ENCODE peak calls at places on chromosomes 13 and 19, in seven cellular contexts. K is neuronal stem cell, P is IMR-90, T is H9, Z is mesenchymal stem cell, A is H1, Q is trophoblast cell. U is an unnamed sample.
A peak's percentile ranks its signal among the peaks of the same experiment; 100 is the strongest.

GRCh38 chr19:43641333-43641732 is 1.7 kb upstream of the CADM4 start:
- DNase-seq in Z (no peak), P (no peak), A (no peak), K (no peak), T (no peak), Q (no peak), U (peak; percentile 44)

GRCh38 chr13:40539954-40540706 is 126.3 kb downstream of the FOXO1 start:
- DNase-seq in K (peak; percentile 29), T (peak; percentile 49), A (no peak), P (peak; percentile 52), Q (peak; percentile 34), Z (peak; percentile 72), U (peak; percentile 91)

GRCh38 chr19:16259385-16260159 is 61.9 kb downstream of the AP1M1 start:
- DNase-seq in Q (no peak), A (no peak), T (no peak), P (no peak), Z (no peak), K (no peak), U (no peak)

GRCh38 chr13:36866232-36866631 is 47.2 kb downstream of the RFXAP start:
- DNase-seq in K (no peak), Q (no peak), Z (no peak), T (no peak), P (no peak), A (no peak), U (no peak)

GRCh38 chr19:3766520-3766919 is 4.0 kb downstream of the MRPL54 start:
- DNase-seq in Q (no peak), K (no peak), Z (no peak), P (no peak), A (no peak), T (no peak), U (no peak)

GRCh38 chr13:105196052-105196451 is 1339.4 kb downstream of the EFNB2 start:
- DNase-seq in T (peak; percentile 66), A (no peak), P (peak; percentile 58), Z (peak; percentile 94), Q (peak; percentile 91), K (no peak), U (peak; percentile 94)

GRCh38 chr13:32829676-32830091 is 186.5 kb upstream of the KL start:
- DNase-seq in P (peak; percentile 77), K (no peak), A (no peak), T (peak; percentile 53), Q (peak; percentile 88), Z (peak; percentile 67), U (peak; percentile 88)

GRCh38 chr13:27830010-27830409 is 37.7 kb downstream of the GSX1 start:
- DNase-seq in A (peak; percentile 91), Z (peak; percentile 35), Q (peak; percentile 30), K (peak; percentile 67), P (no peak), T (peak; percentile 81), U (peak; percentile 57)

GRCh38 chr19:45876411-45877197 is 9.3 kb downstream of the IRF2BP1 start:
- DNase-seq in K (no peak), Z (peak; percentile 70), A (peak; percentile 74), Q (no peak), T (peak; percentile 60), P (peak; percentile 16), U (peak; percentile 67)

GRCh38 chr19:7635670-7636069 is 1.2 kb upstream of the STXBP2 start:
- DNase-seq in A (no peak), Z (no peak), P (no peak), K (no peak), T (no peak), Q (no peak), U (no peak)

GRCh38 chr13:98239156-98240076 is 62.3 kb upstream of the RNF113B start:
- DNase-seq in A (peak; percentile 56), T (peak; percentile 65), P (no peak), Q (no peak), K (no peak), Z (no peak), U (no peak)

GRCh38 chr19:49011194-49011593 is 5.7 kb downstream of the LHB start:
- DNase-seq in Q (no peak), P (no peak), K (no peak), A (no peak), T (no peak), Z (no peak), U (no peak)

GRCh38 chr19:49016067-49016839 is 638 bp downstream of the LHB start:
- DNase-seq in A (no peak), K (no peak), T (no peak), P (no peak), Q (no peak), Z (no peak), U (no peak)

GRCh38 chr19:49017041-49017665 is at the start of gene LHB:
- DNase-seq in P (no peak), A (no peak), Q (no peak), K (no peak), T (peak; percentile 61), Z (no peak), U (no peak)

GRCh38 chr19:49014870-49015255 is 2.0 kb downstream of the LHB start:
- DNase-seq in Q (no peak), K (no peak), T (no peak), Z (no peak), A (no peak), P (no peak), U (no peak)

GRCh38 chr19:49014123-49014869 is 2.6 kb downstream of the LHB start:
- DNase-seq in K (no peak), Q (peak; percentile 75), T (no peak), A (no peak), Z (peak; percentile 44), P (peak; percentile 40), U (no peak)
- H3K23ac ChIP-seq in K (peak overlapping the region; percentile 55), Q (no peak overlapping the region), T (no peak overlapping the region), A (no peak overlapping the region), Z (no peak overlapping the region), P (no peak overlapping the region), U (no peak overlapping the region)

GRCh38 chr19:47157455-47158321 is 27.1 kb downstream of the SAE1 start:
- DNase-seq in P (peak; percentile 72), T (peak; percentile 85), Q (peak; percentile 83), A (peak; percentile 67), Z (peak; percentile 47), K (peak; percentile 73), U (peak; percentile 97)

GRCh38 chr19:47152632-47153031 is 22.0 kb downstream of the SAE1 start:
- DNase-seq in Q (peak; percentile 68), K (no peak), Z (no peak), T (no peak), A (no peak), P (peak; percentile 47), U (no peak)

GRCh38 chr19:47156861-47157454 is 26.3 kb downstream of the SAE1 start:
- DNase-seq in Z (peak; percentile 81), A (no peak), Q (no peak), T (no peak), K (no peak), P (no peak), U (no peak)

GRCh38 chr19:47153266-47153665 is 22.6 kb downstream of the SAE1 start:
- DNase-seq in K (no peak), T (no peak), A (no peak), Z (no peak), P (no peak), Q (no peak), U (no peak)

DNA sequence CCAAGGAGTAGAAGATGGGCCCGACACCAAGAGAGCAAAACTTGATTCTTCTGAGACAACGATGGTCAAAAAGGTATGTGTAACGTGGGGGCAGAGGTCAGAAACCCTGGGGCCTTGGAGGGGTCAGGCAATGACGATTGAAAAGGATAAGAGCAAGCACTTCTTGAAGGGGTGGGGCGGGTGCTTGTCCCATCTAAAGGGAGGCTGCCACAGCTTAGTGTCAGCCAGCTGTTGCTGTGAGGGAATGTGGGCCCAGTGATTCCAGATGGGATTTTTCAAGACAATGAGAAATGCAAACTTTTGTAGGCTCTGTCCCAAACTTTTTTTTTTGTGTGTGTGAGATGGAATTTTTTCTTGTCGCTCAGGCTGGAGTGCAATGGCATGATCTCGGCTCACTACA is 24.5 kb downstream of the SAE1 start:
- DNase-seq in P (no peak), Z (no peak), A (no peak), T (no peak), K (no peak), Q (no peak), U (no peak)
- H2BK5ac ChIP-seq in P (peak overlapping the region; percentile 4), Z (no peak overlapping the region), A (peak overlapping the region; percentile 46), T (no peak overlapping the region), K (no peak overlapping the region), Q (no peak overlapping the region), U (no peak overlapping the region)

DNA sequence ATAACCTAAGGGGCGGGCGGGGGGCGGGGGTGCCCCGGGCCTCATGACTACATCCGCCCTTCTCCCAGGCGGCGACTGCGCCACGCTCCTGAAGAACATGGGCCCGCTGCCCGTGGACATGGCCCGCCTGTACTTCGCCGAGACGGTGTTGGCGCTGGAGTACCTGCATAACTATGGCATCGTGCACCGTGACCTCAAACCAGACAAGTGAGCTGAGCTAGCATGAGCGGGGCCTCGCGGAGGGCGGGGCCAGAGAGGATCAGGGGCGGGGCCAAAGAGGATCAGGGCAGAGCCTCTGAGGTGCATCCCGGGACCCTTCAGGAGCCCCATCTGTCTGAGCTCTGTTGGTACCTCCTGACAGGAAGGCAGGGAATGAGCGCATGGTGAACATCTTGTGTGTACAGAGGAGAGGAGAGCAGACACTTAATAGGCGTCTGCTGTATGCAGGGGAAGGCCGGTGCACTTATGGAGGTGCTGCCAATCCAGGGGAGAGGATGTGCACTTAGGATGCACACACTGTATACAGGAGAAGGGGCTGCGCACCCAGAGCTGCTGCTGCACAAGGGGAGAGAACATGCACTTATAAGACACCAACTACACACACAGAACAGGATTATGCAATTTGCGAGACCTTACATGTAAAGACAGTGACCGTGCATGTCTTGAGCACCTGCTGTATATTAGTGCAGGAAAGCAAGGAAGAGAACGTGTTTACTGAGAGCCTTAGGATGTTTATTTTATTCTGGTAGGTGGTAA is 20.9 kb upstream of the PIK3R2 start:
- DNase-seq in Z (no peak), P (no peak), T (peak; percentile 66), Q (no peak), K (no peak), A (peak; percentile 88), U (no peak)
- H3K23ac ChIP-seq in Z (no peak overlapping the region), P (no peak overlapping the region), T (no peak overlapping the region), Q (no peak overlapping the region), K (no peak overlapping the region), A (no peak overlapping the region), U (no peak overlapping the region)

GRCh38 chr19:41397086-41398041 is at the start of the genes BCKDHA and EXOSC5:
- DNase-seq in T (peak; percentile 99), A (peak; percentile 96), Z (peak; percentile 100), K (peak; percentile 99), Q (peak; percentile 100), P (peak; percentile 100), U (peak; percentile 100)

GRCh38 chr19:41398603-41399002 is 985 bp downstream of the BCKDHA start:
- DNase-seq in T (no peak), K (no peak), Q (no peak), P (no peak), A (no peak), Z (no peak), U (no peak)

GRCh38 chr19:41399091-41399490 is 1.5 kb downstream of the BCKDHA start:
- DNase-seq in P (no peak), T (no peak), K (no peak), Q (no peak), A (no peak), Z (no peak), U (no peak)

GRCh38 chr19:41399525-41399924 is 1.9 kb downstream of the BCKDHA start:
- DNase-seq in K (no peak), T (no peak), Z (no peak), P (no peak), Q (no peak), A (no peak), U (no peak)

DNA sequence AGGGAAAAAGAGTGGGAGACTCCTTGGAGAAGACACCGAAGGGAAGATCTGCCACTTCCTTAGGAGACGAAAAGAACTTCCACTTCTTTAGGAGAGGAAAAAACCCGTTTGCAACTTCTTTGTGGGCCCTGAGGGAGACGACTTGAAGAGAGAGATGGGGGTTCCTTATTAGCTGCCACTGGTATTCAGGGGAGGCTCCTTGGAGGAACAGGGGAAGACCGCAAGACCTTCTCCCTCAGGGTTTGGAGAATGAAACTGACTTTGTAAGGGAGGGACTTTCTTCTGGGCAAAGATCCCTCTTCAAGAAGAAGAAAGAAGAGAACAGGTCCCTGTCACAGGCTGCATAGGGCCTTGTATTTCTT is 405 bp downstream of the BCKDHA start:
- DNase-seq in A (no peak), P (no peak), Q (no peak), T (no peak), K (no peak), Z (no peak), U (no peak)
- H2BK5ac ChIP-seq in A (peak overlapping the region; percentile 95), P (peak overlapping the region; percentile 93), Q (peak overlapping the region; percentile 20), T (no peak overlapping the region), K (no peak overlapping the region), Z (peak overlapping the region; percentile 79), U (no peak overlapping the region)

U was measured in mesendoderm.